ENCODE peak calls at places on chromosomes 6 and 20, in ten cellular contexts. S is epithelial cell of esophagus, I is hepatocyte, Z is pancreas, Y is stomach, L is Peyer's patch, V is breast epithelium, A is lower leg skin, N is mucosa of descending colon, M is astrocyte of the cerebellum. H is an unnamed sample.

GRCh38 chr6:149931501-149931900 is 8.6 kb upstream of the RAET1G start:
- DNase-seq in M (no peak), I (no peak), V (no peak), L (no peak), S (no peak), Y (no peak), A (peak; percentile 31), Z (no peak), N (no peak), H (no peak)

GRCh38 chr20:61608275-61609085 is 356.4 kb downstream of the CDH4 start:
- DNase-seq in N (no peak), A (no peak), L (no peak), Y (no peak), V (no peak), I (peak; percentile 70), Z (no peak), S (peak; percentile 15), M (no peak), H (no peak)

GRCh38 chr6:168497381-168497780 is 56.4 kb downstream of the SMOC2 start:
- DNase-seq in Z (no peak), L (no peak), A (no peak), Y (no peak), M (no peak), V (no peak), I (no peak), N (no peak), S (no peak), H (no peak)

GRCh38 chr6:11110921-11111768 is at the start of gene ERVFRD-1:
- DNase-seq in L (no peak), V (no peak), S (no peak), Z (no peak), A (no peak), M (no peak), I (no peak), Y (no peak), N (no peak), H (no peak)

GRCh38 chr6:113719056-113719455 is 138.1 kb upstream of the MARCKS start:
- DNase-seq in M (no peak), N (no peak), V (no peak), Y (no peak), I (peak; percentile 62), L (no peak), Z (no peak), A (no peak), S (peak; percentile 70), H (no peak)

GRCh38 chr6:45923831-45924391 is 91.7 kb downstream of the CLIC5 start:
- DNase-seq in Y (no peak), I (peak; percentile 56), Z (no peak), L (no peak), S (peak; percentile 90), N (no peak), V (no peak), A (no peak), M (peak; percentile 32), H (no peak)

GRCh38 chr6:85678000-85678601 is 35.4 kb upstream of the SYNCRIP start:
- DNase-seq in L (no peak), M (no peak), I (no peak), A (no peak), S (no peak), V (no peak), N (no peak), Z (no peak), Y (no peak), H (no peak)

GRCh38 chr6:74731921-74732320 is 473.9 kb downstream of the COL12A1 start:
- DNase-seq in A (no peak), L (no peak), Y (no peak), I (no peak), N (no peak), S (peak; percentile 12), M (peak; percentile 46), V (no peak), Z (no peak), H (no peak)

DNA sequence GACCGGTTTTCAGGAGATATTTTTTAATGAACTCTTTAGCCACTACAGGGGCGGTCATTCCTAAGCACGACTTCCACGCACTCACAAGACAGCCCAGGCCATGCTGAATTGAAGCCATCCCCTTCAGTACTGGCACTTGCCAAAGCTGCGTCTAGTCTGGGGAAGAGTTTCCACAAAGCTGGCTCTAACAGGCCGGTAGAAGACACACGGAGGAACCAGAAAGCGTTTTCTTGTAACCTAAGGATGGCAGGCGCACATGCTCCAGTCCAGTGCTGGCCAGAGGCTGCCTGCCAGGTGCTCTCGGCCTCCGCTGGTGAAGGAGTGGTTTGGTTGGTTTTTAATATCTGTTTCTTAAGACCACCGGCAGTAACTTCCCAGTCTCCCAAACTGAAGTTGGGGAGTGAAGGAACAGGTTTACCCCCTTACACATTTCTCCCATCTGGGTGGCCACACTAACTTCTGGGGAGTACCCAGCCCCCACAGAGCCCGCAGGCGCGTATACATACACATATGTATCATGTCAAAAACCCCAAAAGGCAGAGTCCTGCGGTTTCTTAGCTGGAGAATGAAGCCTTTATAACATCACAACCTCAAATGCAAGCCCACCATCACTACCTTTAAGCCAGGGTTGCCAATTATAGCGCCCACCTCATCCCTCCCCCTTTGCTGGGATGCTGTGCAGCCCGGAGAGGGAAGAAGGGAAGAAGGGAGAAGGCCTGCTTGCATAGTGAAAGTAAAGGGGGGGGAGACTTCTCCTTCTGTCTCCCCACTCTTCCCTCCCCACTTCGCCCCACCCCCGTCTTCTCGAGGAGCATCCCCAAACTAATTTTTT is 1.2 kb downstream of the TRERF1 start:
- DNase-seq in Y (no peak), V (no peak), Z (no peak), A (peak; percentile 82), M (no peak), L (peak; percentile 52), N (no peak), S (peak; percentile 27), I (peak; percentile 52), H (no peak)
- H3K4me3 ChIP-seq in Y (peak overlapping the region; percentile 89), V (peak overlapping the region; percentile 85), Z (peak overlapping the region; percentile 64), A (peak overlapping the region; percentile 31), M (peak overlapping the region; percentile 73), L (peak overlapping the region; percentile 89), N (peak overlapping the region; percentile 14), S (peak overlapping the region; percentile 87), I (peak overlapping the region; percentile 91), H (peak overlapping the region; percentile 74)

DNA sequence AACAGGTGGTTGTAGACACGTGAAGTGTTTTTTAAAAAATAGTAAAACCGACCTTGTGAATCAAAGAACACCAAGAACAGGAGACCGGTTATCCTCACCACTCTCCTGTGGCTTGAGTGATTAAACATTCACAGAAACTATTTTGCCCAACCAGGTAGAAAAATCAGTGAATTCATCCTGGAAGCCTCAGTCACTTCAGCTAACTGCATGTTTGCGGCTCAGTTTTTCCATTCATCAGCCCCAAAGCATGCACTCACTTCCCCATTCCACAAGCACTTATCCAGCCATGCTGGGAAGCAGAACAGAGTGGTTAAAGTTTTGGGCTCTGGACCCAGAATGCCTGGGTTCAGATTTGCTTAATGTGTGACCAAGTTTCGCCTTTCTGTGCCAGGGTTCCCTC is 2.4 kb downstream of the LRRN4 start:
- DNase-seq in S (peak; percentile 68), Y (no peak), Z (peak; percentile 42), L (no peak), M (peak; percentile 73), I (peak; percentile 46), A (no peak), V (no peak), N (no peak), H (no peak)
- H3K4me3 ChIP-seq in S (no peak overlapping the region), Y (peak overlapping the region; percentile 37), Z (peak overlapping the region; percentile 13), L (no peak overlapping the region), M (peak overlapping the region; percentile 32), I (peak overlapping the region; percentile 26), A (no peak overlapping the region), V (no peak overlapping the region), N (no peak overlapping the region), H (peak overlapping the region; percentile 29)

GRCh38 chr6:122400121-122400450 is 634 bp downstream of the HSF2 start:
- DNase-seq in Z (no peak), Y (no peak), S (peak; percentile 14), A (no peak), L (no peak), M (no peak), V (no peak), I (no peak), N (no peak), H (no peak)

GRCh38 chr6:122401104-122401503 is 1.7 kb downstream of the HSF2 start:
- DNase-seq in M (no peak), Z (no peak), N (no peak), S (no peak), V (no peak), L (no peak), Y (no peak), A (no peak), I (no peak), H (no peak)

GRCh38 chr6:122399348-122400120 is at the start of gene HSF2:
- DNase-seq in Z (peak; percentile 97), A (peak; percentile 99), S (peak; percentile 99), I (peak; percentile 98), Y (peak; percentile 96), V (peak; percentile 94), L (peak; percentile 95), M (no peak), N (peak; percentile 98), H (peak; percentile 97)

GRCh38 chr6:122400467-122401089 is 1.1 kb downstream of the HSF2 start:
- DNase-seq in V (no peak), Z (no peak), L (no peak), I (no peak), Y (no peak), A (no peak), N (no peak), S (no peak), M (no peak), H (no peak)

DNA sequence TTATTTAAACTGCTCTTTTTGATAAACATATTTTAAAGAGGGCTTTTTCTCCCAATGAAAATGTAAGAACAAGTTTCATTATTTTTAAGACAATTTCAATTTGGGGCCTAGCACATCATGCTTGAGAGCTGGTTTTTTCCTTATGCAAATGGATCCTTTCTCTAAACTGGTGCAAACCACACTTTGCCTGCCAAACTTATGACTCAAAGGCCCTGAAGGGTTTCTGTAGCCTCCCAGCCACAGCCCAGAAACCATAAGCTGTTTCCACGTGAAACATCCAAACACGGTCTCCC is 451 bp upstream of the HSF2 start:
- DNase-seq in S (no peak), Y (no peak), N (no peak), L (no peak), M (peak; percentile 97), Z (no peak), A (no peak), V (no peak), I (no peak), H (no peak)
- H3K4me3 ChIP-seq in S (no peak overlapping the region), Y (peak overlapping the region; percentile 98), N (no peak overlapping the region), L (peak overlapping the region; percentile 76), M (no peak overlapping the region), Z (no peak overlapping the region), A (no peak overlapping the region), V (peak overlapping the region; percentile 94), I (no peak overlapping the region), H (no peak overlapping the region)

DNA sequence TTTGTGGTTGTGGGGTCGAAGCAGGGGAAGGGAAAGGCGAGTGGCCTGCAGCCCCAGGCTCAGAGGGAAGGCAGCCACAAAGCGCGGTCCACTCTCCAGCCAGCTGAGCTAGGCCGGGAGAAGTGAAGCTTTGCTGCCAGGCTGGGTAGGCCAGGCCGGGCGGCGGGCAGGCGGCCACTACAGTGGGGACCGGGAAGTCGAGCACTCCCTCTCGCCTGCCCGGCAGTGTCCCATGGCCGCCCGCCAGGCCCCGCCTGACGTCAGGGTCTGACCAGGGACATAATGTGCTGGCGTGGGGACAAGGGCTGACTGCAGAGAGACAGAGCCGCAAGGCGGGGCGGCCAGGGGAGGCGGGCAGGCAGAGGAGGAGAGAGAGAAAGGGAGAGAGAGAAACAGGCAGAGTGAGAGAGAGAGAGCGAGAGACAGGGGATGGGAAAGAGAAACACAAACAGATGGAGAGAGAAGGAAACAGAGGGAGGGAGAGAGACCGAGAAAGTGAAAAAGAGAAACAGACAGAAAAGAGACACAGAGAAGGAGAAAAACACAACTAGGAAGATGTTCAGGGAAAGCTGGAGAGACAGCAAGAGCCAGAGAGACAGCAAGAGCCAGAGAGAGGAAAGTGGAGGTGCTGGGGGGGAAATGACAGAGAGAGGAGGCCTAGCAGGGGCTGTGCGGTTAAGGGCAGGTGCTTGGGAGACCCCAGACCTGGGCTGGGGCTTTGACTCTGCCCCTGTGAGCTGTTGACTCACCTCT is 94.5 kb upstream of the PTPN1 start:
- DNase-seq in A (peak; percentile 100), I (peak; percentile 70), L (peak; percentile 63), V (peak; percentile 99), S (peak; percentile 38), Z (peak; percentile 99), Y (peak; percentile 100), N (peak; percentile 97), M (peak; percentile 79), H (peak; percentile 97)
- H3K4me3 ChIP-seq in A (no peak overlapping the region), I (no peak overlapping the region), L (no peak overlapping the region), V (no peak overlapping the region), S (no peak overlapping the region), Z (no peak overlapping the region), Y (no peak overlapping the region), N (no peak overlapping the region), M (no peak overlapping the region), H (no peak overlapping the region)